ENCODE peak calls at places on chromosome 12, in seven cellular contexts. G, Q, I, J, R, L and W are unnamed samples. For H3K4me1, the result is how much of the 10 kb centered on the place peaks cover.

GRCh38 chr12:56462565-56462964 is 5.8 kb upstream of the SPRYD4 start:
- DNase-seq in G (no peak), Q (no peak), I (no peak), J (no peak), R (no peak), L (peak), W (no peak)

GRCh38 chr12:124752437-124753229 is 111.0 kb downstream of the SCARB1 start:
- DNase-seq in G (no peak), Q (no peak), I (no peak), J (no peak), R (peak), L (no peak), W (no peak)

GRCh38 chr12:72296389-72296788 is 24.2 kb downstream of the TRHDE start:
- DNase-seq in G (no peak), Q (no peak), I (no peak), J (no peak), R (no peak), L (no peak), W (no peak)

GRCh38 chr12:17588968-17589367 is 501.0 kb downstream of the RERGL start:
- DNase-seq in G (no peak), Q (no peak), I (no peak), J (no peak), R (no peak), L (peak), W (no peak)

GRCh38 chr12:91654087-91654486 is 471.5 kb upstream of the DCN start:
- DNase-seq in G (no peak), Q (no peak), I (no peak), J (no peak), R (no peak), L (no peak), W (no peak)

GRCh38 chr12:53052419-53053222 is 2.8 kb downstream of the TNS2 start:
- DNase-seq in G (peak), Q (peak), I (peak), J (no peak), R (peak), L (no peak), W (peak)

GRCh38 chr12:62308201-62308600 is 48.0 kb downstream of the USP15 start:
- DNase-seq in G (no peak), Q (no peak), I (no peak), J (no peak), R (no peak), L (no peak), W (no peak)

GRCh38 chr12:106386836-106387555 is 29.4 kb downstream of the POLR3B start:
- DNase-seq in G (no peak), Q (no peak), I (no peak), J (no peak), R (no peak), L (no peak), W (no peak)

GRCh38 chr12:56172839-56173238 is 14.7 kb downstream of the MYL6 start:
- DNase-seq in G (no peak), Q (no peak), I (no peak), J (no peak), R (no peak), L (no peak), W (no peak)

GRCh38 chr12:7221486-7221885 is 32.0 kb downstream of the PEX5 start:
- DNase-seq in G (no peak), Q (no peak), I (no peak), J (no peak), R (no peak), L (no peak), W (no peak)

GRCh38 chr12:124695861-124696260 is 128.4 kb upstream of the NCOR2 start:
- DNase-seq in G (peak), Q (no peak), I (no peak), J (no peak), R (no peak), L (no peak), W (no peak)

GRCh38 chr12:29858270-29858786 is 74.6 kb upstream of the TMTC1 start:
- DNase-seq in G (peak), Q (no peak), I (no peak), J (no peak), R (no peak), L (no peak), W (no peak)

GRCh38 chr12:107884769-107885694 is 110.5 kb downstream of the ASCL4 start:
- DNase-seq in G (peak), Q (no peak), I (peak), J (no peak), R (no peak), L (peak), W (no peak)

GRCh38 chr12:1630827-1631591 is 2.0 kb downstream of the WNT5B start:
- DNase-seq in G (no peak), Q (peak), I (no peak), J (no peak), R (no peak), L (no peak), W (no peak)

GRCh38 chr12:26275313-26276257 is 80.2 kb downstream of the SSPN start:
- DNase-seq in G (no peak), Q (no peak), I (no peak), J (no peak), R (no peak), L (no peak), W (no peak)

GRCh38 chr12:44750468-44750867 is 125.6 kb downstream of the NELL2 start:
- DNase-seq in G (no peak), Q (no peak), I (no peak), J (no peak), R (no peak), L (no peak), W (no peak)

GRCh38 chr12:73159952-73160351 is 887.8 kb downstream of the TRHDE start:
- DNase-seq in G (no peak), Q (no peak), I (no peak), J (no peak), R (no peak), L (no peak), W (no peak)

GRCh38 chr12:62813031-62813829 is 121.7 kb downstream of the PPM1H start:
- DNase-seq in G (peak), Q (peak), I (peak), J (no peak), R (peak), L (peak), W (peak)

GRCh38 chr12:2163172-2163927 is 110.6 kb downstream of the CACNA1C start:
- DNase-seq in G (peak), Q (peak), I (peak), J (no peak), R (peak), L (no peak), W (peak)

GRCh38 chr12:112674539-112674938 is 117.0 kb upstream of the RPH3A start:
- DNase-seq in G (no peak), Q (no peak), I (no peak), J (no peak), R (no peak), L (no peak), W (no peak)

GRCh38 chr12:124040286-124040685 is 67.3 kb downstream of the ZNF664 start:
- DNase-seq in G (no peak), Q (no peak), I (peak), J (no peak), R (no peak), L (no peak), W (no peak)

GRCh38 chr12:113065126-113066007 is 8.8 kb downstream of the DTX1 start:
- DNase-seq in G (no peak), Q (peak), I (no peak), J (no peak), R (no peak), L (peak), W (no peak)

GRCh38 chr12:50589650-50590435 is 85.1 kb downstream of the DIP2B start:
- DNase-seq in G (no peak), Q (no peak), I (no peak), J (no peak), R (no peak), L (no peak), W (no peak)

GRCh38 chr12:69688021-69688420 is 11.1 kb downstream of the BEST3 start:
- DNase-seq in G (no peak), Q (no peak), I (no peak), J (no peak), R (no peak), L (no peak), W (no peak)

GRCh38 chr12:11822071-11822818 is 172.8 kb downstream of the ETV6 start:
- DNase-seq in G (no peak), Q (no peak), I (no peak), J (peak), R (no peak), L (peak), W (no peak)

GRCh38 chr12:107912421-107913004 is 138.0 kb downstream of the ASCL4 start:
- DNase-seq in G (no peak), Q (peak), I (peak), J (peak), R (no peak), L (peak), W (peak)

GRCh38 chr12:40655451-40655850 is 36.8 kb upstream of the CNTN1 start:
- DNase-seq in G (no peak), Q (no peak), I (no peak), J (no peak), R (no peak), L (no peak), W (no peak)

GRCh38 chr12:104197264-104197663 is 18.3 kb upstream of the TXNRD1 start:
- DNase-seq in G (no peak), Q (no peak), I (no peak), J (no peak), R (no peak), L (no peak), W (no peak)

GRCh38 chr12:42679402-42679801 is 89.9 kb upstream of the PRICKLE1 start:
- DNase-seq in G (no peak), Q (no peak), I (no peak), J (no peak), R (no peak), L (no peak), W (no peak)

GRCh38 chr12:79725987-79726386 is 35.2 kb upstream of the PAWR start:
- DNase-seq in G (no peak), Q (no peak), I (no peak), J (no peak), R (no peak), L (no peak), W (no peak)

GRCh38 chr12:4506870-4507269 is 31.8 kb upstream of the RAD51AP1 start:
- DNase-seq in G (no peak), Q (no peak), I (no peak), J (no peak), R (no peak), L (no peak), W (no peak)

GRCh38 chr12:51254592-51254991 is 15.6 kb downstream of the SMAGP start:
- DNase-seq in G (no peak), Q (no peak), I (no peak), J (no peak), R (no peak), L (no peak), W (peak)

GRCh38 chr12:27273114-27273513 is 29.0 kb downstream of the STK38L start:
- DNase-seq in G (no peak), Q (no peak), I (no peak), J (no peak), R (no peak), L (no peak), W (no peak)

GRCh38 chr12:98420403-98420800 is 95.0 kb upstream of the TMPO start:
- DNase-seq in G (no peak), Q (no peak), I (no peak), J (no peak), R (no peak), L (no peak), W (no peak)
- H3K27ac ChIP-seq in G (no peak), Q (no peak), I (no peak), J (no peak), R (peak), L (no peak), W (no peak)

DNA sequence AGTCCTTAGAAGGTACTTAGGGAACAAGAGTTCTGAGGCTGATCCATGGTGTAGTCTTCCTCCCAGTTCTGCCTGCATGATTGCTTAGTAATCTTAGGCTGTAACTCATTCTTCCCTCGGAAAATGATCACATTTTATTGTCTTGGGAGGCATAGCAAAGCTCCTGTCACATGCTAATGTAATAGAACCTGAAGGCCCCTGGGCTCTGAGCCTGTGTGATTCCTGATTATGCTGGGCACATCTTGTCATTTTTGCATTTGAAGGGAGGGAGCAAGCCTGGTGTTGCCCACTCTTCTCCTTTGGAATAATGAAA is 215.4 kb downstream of the MSRB3 start:
- DNase-seq in G (no peak), Q (no peak), I (no peak), J (no peak), R (no peak), L (no peak), W (no peak)
- H3K4me3 ChIP-seq in G (no peak), Q (no peak), I (no peak), J (no peak), R (no peak), L (no peak), W (no peak)

GRCh38 chr12:121514184-121514742 is 66.6 kb downstream of the KDM2B start:
- DNase-seq in G (no peak), Q (no peak), I (no peak), J (no peak), R (no peak), L (no peak), W (no peak)
- H3K4me1 ChIP-seq in G (under half), Q (under half), I (under half), J (under half), R (under half), L (under half), W (under half)

DNA sequence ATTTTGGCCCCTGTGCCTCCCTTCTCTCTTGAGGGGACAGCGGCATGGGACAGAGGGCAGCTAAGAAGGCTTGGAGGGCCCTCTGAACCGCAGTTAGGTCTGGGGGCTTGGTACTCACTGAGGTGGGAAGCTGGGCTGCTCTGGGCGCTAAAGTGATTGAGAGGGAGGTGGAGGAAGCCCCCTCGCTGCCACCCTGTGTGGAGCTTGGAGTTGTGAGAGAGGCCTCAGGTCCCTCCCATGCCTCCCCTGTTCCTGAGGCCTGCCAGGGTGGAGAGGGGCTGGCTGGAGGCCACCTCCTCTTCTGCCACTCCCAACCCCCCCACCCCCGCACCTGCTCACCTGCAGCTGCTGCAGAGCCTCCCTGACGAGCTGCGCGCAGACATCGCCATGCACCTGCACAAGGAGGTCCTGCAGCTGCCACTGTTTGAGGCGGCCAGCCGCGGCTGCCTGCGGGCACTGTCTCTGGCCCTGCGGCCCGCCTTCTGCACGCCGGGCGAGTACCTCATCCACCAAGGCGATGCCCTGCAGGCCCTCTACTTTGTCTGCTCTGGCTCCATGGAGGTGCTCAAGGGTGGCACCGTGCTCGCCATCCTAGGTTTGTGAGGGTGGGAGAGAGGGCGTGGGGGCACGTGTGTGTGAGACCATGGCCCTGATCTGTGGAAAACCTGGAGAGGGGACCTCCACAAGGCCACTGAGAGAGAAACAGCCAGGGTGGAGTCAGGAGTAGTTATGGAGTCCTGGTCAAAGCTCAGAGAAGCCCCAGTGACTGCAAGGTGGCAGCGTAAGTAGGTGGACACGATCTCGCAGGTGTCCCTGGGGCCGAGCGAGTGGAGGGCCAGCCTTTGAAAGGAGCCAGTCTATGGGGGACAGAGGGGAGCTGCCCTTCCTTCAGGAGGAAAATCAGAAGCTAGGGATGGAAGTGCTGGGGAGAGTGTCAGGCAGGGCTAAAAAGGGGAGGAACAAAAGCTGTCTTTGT is 11.2 kb downstream of the KCNH3 start:
- DNase-seq in G (no peak), Q (no peak), I (no peak), J (no peak), R (no peak), L (no peak), W (no peak)
- H3K27ac ChIP-seq in G (no peak), Q (no peak), I (no peak), J (no peak), R (no peak), L (no peak), W (no peak)

GRCh38 chr12:94649349-94650142 is 811 bp downstream of the TMCC3 start:
- DNase-seq in G (peak), Q (peak), I (peak), J (peak), R (peak), L (peak), W (peak)
- H3K4me3 ChIP-seq in G (peak), Q (peak), I (no peak), J (peak), R (peak), L (peak), W (peak)

GRCh38 chr12:47226199-47226598 is 146.4 kb upstream of the AMIGO2 start:
- DNase-seq in G (no peak), Q (no peak), I (no peak), J (no peak), R (no peak), L (no peak), W (no peak)

GRCh38 chr12:47225356-47225755 is 145.6 kb upstream of the AMIGO2 start:
- DNase-seq in G (no peak), Q (no peak), I (no peak), J (no peak), R (no peak), L (no peak), W (no peak)

GRCh38 chr12:47224563-47225133 is 144.9 kb upstream of the AMIGO2 start:
- DNase-seq in G (no peak), Q (no peak), I (no peak), J (no peak), R (no peak), L (no peak), W (no peak)

GRCh38 chr12:47231456-47231855 is 151.7 kb upstream of the AMIGO2 start:
- DNase-seq in G (no peak), Q (no peak), I (no peak), J (no peak), R (no peak), L (no peak), W (no peak)

GRCh38 chr12:47228802-47229201 is 149.0 kb upstream of the AMIGO2 start:
- DNase-seq in G (no peak), Q (no peak), I (no peak), J (no peak), R (no peak), L (no peak), W (no peak)
- H3K4me1 ChIP-seq in G (under half), Q (under half), I (under half), J (under half), R (under half), L (under half), W (under half)